ENCODE peak calls at places on chromosomes 16 and 17, in six cellular contexts. One of them, this sample, is unnamed.
A peak's percentile ranks its signal among the peaks of the same experiment; 100 is the strongest.

GRCh38 chr17:48546187-48546923 is 1.4 kb upstream of the HOXB2 start:
- DNase-seq in stimulated activated CD4-positive, alpha-beta T cell treated with anti-CD3 and anti-CD28 coated beads, Interleukin-15, amount 100 ng/mL, for 24 hours: no peak
- DNase-seq in glutamatergic neuron: no peak
- DNase-seq in left colon: peak; percentile 41
- DNase-seq in HFFc6: no peak
- DNase-seq in epithelial cell of esophagus: no peak
- DNase-seq in this sample: no peak

GRCh38 chr17:17420561-17421269 is 56.1 kb upstream of the MED9 start:
- DNase-seq in glutamatergic neuron: no peak
- DNase-seq in left colon: no peak
- DNase-seq in epithelial cell of esophagus: no peak
- DNase-seq in HFFc6: no peak
- DNase-seq in stimulated activated CD4-positive, alpha-beta T cell treated with anti-CD3 and anti-CD28 coated beads, Interleukin-15, amount 100 ng/mL, for 24 hours: no peak
- DNase-seq in this sample: peak; percentile 40

GRCh38 chr17:3557768-3558583 is at the start of gene TRPV3:
- DNase-seq in left colon: no peak
- DNase-seq in epithelial cell of esophagus: peak; percentile 97
- DNase-seq in stimulated activated CD4-positive, alpha-beta T cell treated with anti-CD3 and anti-CD28 coated beads, Interleukin-15, amount 100 ng/mL, for 24 hours: peak; percentile 74
- DNase-seq in glutamatergic neuron: no peak
- DNase-seq in HFFc6: no peak
- DNase-seq in this sample: peak; percentile 47

GRCh38 chr17:29726721-29727252 is 104.1 kb upstream of the CORO6 start:
- DNase-seq in HFFc6: no peak
- DNase-seq in epithelial cell of esophagus: peak; percentile 36
- DNase-seq in left colon: no peak
- DNase-seq in glutamatergic neuron: no peak
- DNase-seq in stimulated activated CD4-positive, alpha-beta T cell treated with anti-CD3 and anti-CD28 coated beads, Interleukin-15, amount 100 ng/mL, for 24 hours: no peak
- DNase-seq in this sample: no peak

GRCh38 chr17:82333279-82334171 is at the start of gene SECTM1:
- DNase-seq in left colon: no peak
- DNase-seq in stimulated activated CD4-positive, alpha-beta T cell treated with anti-CD3 and anti-CD28 coated beads, Interleukin-15, amount 100 ng/mL, for 24 hours: peak; percentile 52
- DNase-seq in epithelial cell of esophagus: peak; percentile 62
- DNase-seq in glutamatergic neuron: peak; percentile 39
- DNase-seq in HFFc6: peak; percentile 51
- DNase-seq in this sample: no peak

GRCh38 chr17:9890124-9890523 is 14.9 kb downstream of the RCVRN start:
- DNase-seq in left colon: no peak
- DNase-seq in HFFc6: peak; percentile 10
- DNase-seq in epithelial cell of esophagus: peak; percentile 4
- DNase-seq in stimulated activated CD4-positive, alpha-beta T cell treated with anti-CD3 and anti-CD28 coated beads, Interleukin-15, amount 100 ng/mL, for 24 hours: peak; percentile 29
- DNase-seq in glutamatergic neuron: peak; percentile 53
- DNase-seq in this sample: no peak

GRCh38 chr16:54277845-54278703 is 8.5 kb downstream of the IRX3 start:
- DNase-seq in left colon: no peak
- DNase-seq in glutamatergic neuron: peak; percentile 25
- DNase-seq in HFFc6: no peak
- DNase-seq in stimulated activated CD4-positive, alpha-beta T cell treated with anti-CD3 and anti-CD28 coated beads, Interleukin-15, amount 100 ng/mL, for 24 hours: no peak
- DNase-seq in epithelial cell of esophagus: no peak
- DNase-seq in this sample: no peak

GRCh38 chr17:75031972-75032895 is 14.5 kb downstream of the ATP5PD start:
- DNase-seq in epithelial cell of esophagus: peak; percentile 73
- DNase-seq in glutamatergic neuron: peak; percentile 38
- DNase-seq in stimulated activated CD4-positive, alpha-beta T cell treated with anti-CD3 and anti-CD28 coated beads, Interleukin-15, amount 100 ng/mL, for 24 hours: peak; percentile 75
- DNase-seq in HFFc6: peak; percentile 75
- DNase-seq in left colon: peak; percentile 85
- DNase-seq in this sample: peak; percentile 72

This sample was measured in body of pancreas.